ENCODE peak calls at places on chromosomes 7 and 10, in nine cellular contexts. P is HepG2, Q is K562, V is suprapubic skin, G is SK-N-SH, I is GM23338, K is sigmoid colon, J is breast epithelium, C is HCT116. T is an unnamed sample. For H3K4me1, the result is how much of the 10 kb centered on the place peaks cover.

GRCh38 chr7:134724606-134725005 is 54.8 kb upstream of the CALD1 start:
- DNase-seq in C (peak), J (no peak), P (peak), Q (no peak), K (no peak), G (no peak), V (no peak), I (peak), T (no peak)

GRCh38 chr7:114949227-114949626 is 27.3 kb downstream of the MDFIC start:
- DNase-seq in I (no peak), G (no peak), Q (no peak), V (no peak), P (no peak), J (no peak), C (no peak), K (no peak), T (no peak)

GRCh38 chr10:16967000-16967865 is 150.0 kb upstream of the RSU1 start:
- DNase-seq in J (no peak), V (no peak), G (no peak), K (no peak), I (no peak), C (no peak), P (no peak), Q (no peak), T (no peak)

GRCh38 chr7:74254858-74255379 is 720 bp upstream of the RFC2 start:
- DNase-seq in G (no peak), Q (no peak), I (no peak), V (no peak), J (no peak), K (no peak), P (no peak), C (no peak), T (peak)

GRCh38 chr10:3889961-3890522 is 105.0 kb upstream of the KLF6 start:
- DNase-seq in J (no peak), G (no peak), C (peak), K (no peak), V (no peak), P (peak), Q (no peak), I (peak), T (no peak)

GRCh38 chr10:59684006-59684405 is 25.6 kb downstream of the SLC16A9 start:
- DNase-seq in J (no peak), P (no peak), G (no peak), K (no peak), Q (no peak), V (no peak), C (no peak), I (no peak), T (no peak)

GRCh38 chr7:100799037-100799896 is 28.1 kb downstream of the EPHB4 start:
- DNase-seq in Q (peak), V (peak), K (peak), P (peak), J (peak), C (no peak), G (peak), I (peak), T (peak)

GRCh38 chr10:97356318-97356914 is 21.9 kb upstream of the FRAT2 start:
- DNase-seq in I (no peak), P (no peak), G (no peak), V (no peak), K (no peak), C (no peak), J (no peak), Q (no peak), T (no peak)

GRCh38 chr10:113080061-113080460 is 130.0 kb downstream of the TCF7L2 start:
- DNase-seq in Q (no peak), G (no peak), P (no peak), V (no peak), C (no peak), J (no peak), K (no peak), I (no peak), T (no peak)

GRCh38 chr10:110010076-110011069 is 2.6 kb downstream of the ADD3 start:
- DNase-seq in V (no peak), C (no peak), P (peak), I (no peak), G (no peak), Q (no peak), J (no peak), K (no peak), T (no peak)

GRCh38 chr7:113636727-113637421 is 281.9 kb downstream of the PPP1R3A start:
- DNase-seq in I (no peak), J (no peak), Q (no peak), P (no peak), C (no peak), G (no peak), V (no peak), K (no peak), T (no peak)

GRCh38 chr10:6136215-6137201 is 47.7 kb downstream of the RBM17 start:
- DNase-seq in J (no peak), I (no peak), G (peak), K (peak), P (no peak), Q (no peak), C (no peak), V (peak), T (no peak)

GRCh38 chr10:36608251-36608650 is 517.1 kb upstream of the ANKRD30A start:
- DNase-seq in J (no peak), I (no peak), C (no peak), G (no peak), Q (no peak), K (no peak), P (peak), V (no peak), T (no peak)

GRCh38 chr7:134813668-134814067 is 34.2 kb downstream of the CALD1 start:
- DNase-seq in I (no peak), V (no peak), C (no peak), Q (no peak), G (no peak), J (no peak), P (no peak), K (no peak), T (no peak)

GRCh38 chr7:150800576-150801241 is at the start of gene TMEM176A:
- DNase-seq in J (no peak), C (no peak), P (no peak), Q (no peak), V (no peak), G (no peak), K (no peak), I (peak), T (peak)

GRCh38 chr7:157490465-157490912 is 153.7 kb downstream of the DNAJB6 start:
- DNase-seq in J (no peak), G (no peak), I (no peak), V (no peak), Q (peak), K (peak), P (peak), C (peak), T (no peak)

GRCh38 chr7:99930376-99930775 is 956 bp upstream of the GJC3 start:
- DNase-seq in I (no peak), J (no peak), C (no peak), K (no peak), P (no peak), G (no peak), Q (no peak), V (no peak), T (no peak)

GRCh38 chr7:3244241-3244814 is 56.7 kb upstream of the SDK1 start:
- DNase-seq in I (no peak), G (peak), Q (no peak), V (no peak), J (no peak), K (no peak), C (peak), P (peak), T (no peak)

GRCh38 chr7:32385316-32385956 is 104.7 kb downstream of the LSM5 start:
- DNase-seq in Q (no peak), P (no peak), I (no peak), K (no peak), J (no peak), C (no peak), V (no peak), G (no peak), T (no peak)

GRCh38 chr7:69192134-69192533 is 406.1 kb upstream of the AUTS2 start:
- DNase-seq in V (no peak), C (no peak), I (no peak), K (no peak), Q (no peak), J (no peak), G (no peak), P (no peak), T (no peak)

GRCh38 chr10:22651276-22651980 is 63.0 kb downstream of the PIP4K2A start:
- DNase-seq in I (no peak), V (no peak), J (no peak), Q (no peak), G (no peak), K (no peak), C (no peak), P (no peak), T (no peak)

GRCh38 chr7:101212014-101212413 is 5.4 kb downstream of the PLOD3 start:
- DNase-seq in V (no peak), K (no peak), C (no peak), G (no peak), Q (no peak), P (no peak), J (no peak), I (no peak), T (no peak)

GRCh38 chr7:134415700-134416099 is 43.2 kb downstream of the AKR1B1 start:
- DNase-seq in G (no peak), C (no peak), P (no peak), J (no peak), I (no peak), K (no peak), Q (no peak), V (no peak), T (no peak)

GRCh38 chr10:8086315-8086714 is 31.8 kb downstream of the GATA3 start:
- DNase-seq in I (peak), P (no peak), C (no peak), G (no peak), J (no peak), V (no peak), Q (no peak), K (no peak), T (no peak)

GRCh38 chr7:73526892-73527821 is 5.1 kb upstream of the BAZ1B start:
- DNase-seq in I (peak), Q (peak), C (no peak), J (no peak), G (peak), P (no peak), V (no peak), K (no peak), T (no peak)

GRCh38 chr7:34277016-34277800 is 371.9 kb downstream of the BMPER start:
- DNase-seq in I (peak), K (no peak), G (no peak), Q (no peak), P (no peak), J (no peak), C (no peak), V (no peak), T (no peak)

GRCh38 chr7:135253851-135254815 is 20.5 kb downstream of the STRA8 start:
- DNase-seq in P (peak), J (no peak), C (peak), K (peak), Q (no peak), I (no peak), G (no peak), V (peak), T (peak)

GRCh38 chr10:13118784-13119133 is 18.8 kb downstream of the OPTN start:
- DNase-seq in V (no peak), G (no peak), Q (no peak), I (no peak), J (no peak), P (no peak), K (no peak), C (no peak), T (no peak)

GRCh38 chr7:29569648-29570047 is 6.0 kb downstream of the PRR15 start:
- DNase-seq in G (no peak), I (peak), V (no peak), P (peak), J (no peak), C (no peak), Q (no peak), K (no peak), T (no peak)

GRCh38 chr7:102286237-102287081 is at the start of gene SH2B2:
- DNase-seq in J (no peak), G (peak), V (peak), K (peak), Q (peak), C (no peak), I (peak), P (peak), T (peak)

GRCh38 chr7:50534690-50535290 is 30.4 kb downstream of the DDC start:
- DNase-seq in P (peak), V (no peak), K (no peak), J (no peak), C (peak), Q (peak), I (peak), G (peak), T (no peak)

GRCh38 chr10:132722391-132722790 is 63.6 kb downstream of the NKX6-2 start:
- DNase-seq in G (no peak), K (no peak), C (no peak), I (no peak), V (no peak), Q (no peak), P (no peak), J (no peak), T (no peak)

GRCh38 chr7:141956084-141956483 is 9.3 kb upstream of the CLEC5A start:
- DNase-seq in I (no peak), C (no peak), P (no peak), G (no peak), K (no peak), Q (no peak), J (no peak), V (no peak), T (no peak)

GRCh38 chr7:50142421-50143113 is 49.5 kb upstream of the ZPBP start:
- DNase-seq in P (peak), K (no peak), Q (peak), V (no peak), I (peak), J (no peak), C (peak), G (no peak), T (no peak)

GRCh38 chr7:116227678-116228239 is 17.4 kb downstream of the TES start:
- DNase-seq in J (no peak), Q (no peak), K (no peak), G (peak), P (no peak), V (no peak), I (no peak), C (no peak), T (no peak)
- TF ChIP-seq POLR2AphosphoS5 in J (no peak), Q (no peak), K (no peak), G (peak), P (no peak), V (no peak), I (no peak), C (no peak), T (no peak)

DNA sequence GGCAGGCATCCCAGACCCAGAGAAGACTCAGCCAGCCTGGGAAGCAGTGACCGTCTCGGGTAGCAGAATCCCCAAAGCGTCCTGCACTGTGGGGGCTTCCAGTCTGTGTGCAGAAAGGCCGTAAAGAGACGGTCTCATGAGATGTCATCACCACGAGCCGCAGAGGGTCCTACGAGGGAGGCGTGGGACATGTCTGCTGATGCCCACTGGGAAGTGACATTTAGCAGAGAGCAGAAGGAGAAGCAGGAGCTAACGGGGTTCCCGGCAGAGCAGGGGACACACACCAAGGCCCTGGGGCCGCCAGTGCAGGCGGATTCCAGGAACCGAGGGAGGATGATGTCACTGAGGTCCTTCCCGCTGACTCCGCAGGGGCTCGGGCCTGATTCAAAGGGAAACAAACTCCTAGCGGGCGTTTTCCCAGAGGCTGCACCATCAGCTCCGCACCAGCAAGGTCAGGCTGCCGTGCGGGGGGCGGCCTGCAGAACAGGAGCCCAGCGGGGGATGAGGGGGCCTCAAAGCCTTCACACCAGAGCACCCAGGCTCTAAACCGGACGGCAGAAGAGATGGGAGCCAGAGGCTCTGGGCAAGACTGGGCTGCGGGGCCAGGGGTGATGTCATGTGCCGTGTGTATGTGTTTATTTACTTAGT is 85.4 kb upstream of the PDGFA start:
- DNase-seq in Q (peak), P (no peak), G (no peak), I (no peak), V (peak), K (no peak), J (no peak), C (no peak), T (no peak)
- H3K4me3 ChIP-seq in Q (peak), P (no peak), G (no peak), I (no peak), V (peak), K (no peak), J (no peak), C (no peak), T (no peak)

DNA sequence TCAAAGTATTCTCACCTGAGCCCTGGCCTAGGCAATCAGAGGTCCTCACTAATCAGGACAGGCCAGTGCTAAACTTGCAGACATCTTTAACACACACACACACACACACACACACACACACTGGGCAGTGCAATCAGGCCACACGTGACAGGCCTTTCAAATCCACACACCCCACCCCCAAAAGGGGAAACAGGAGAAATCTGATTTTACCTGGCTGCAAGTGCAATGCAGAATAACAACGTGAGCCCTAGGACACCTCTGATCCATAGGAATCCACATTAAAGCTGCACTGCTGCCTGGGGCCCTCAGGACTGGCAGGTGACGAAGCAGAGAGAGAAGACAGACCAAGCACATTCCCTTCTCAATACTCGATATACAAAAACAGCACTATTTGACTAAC is 218.9 kb downstream of the FAM107B start:
- DNase-seq in C (no peak), V (no peak), I (peak), P (no peak), Q (no peak), J (no peak), K (no peak), G (no peak), T (no peak)
- H3K4me1 ChIP-seq in C (under half), V (under half), I (under half), P (half or more), Q (under half), J (under half), K (under half), G (under half), T (half or more)

GRCh38 chr7:10767771-10768170 is 205.9 kb upstream of the PHF14 start:
- DNase-seq in P (no peak), I (no peak), Q (no peak), K (no peak), V (no peak), G (no peak), C (no peak), J (no peak), T (no peak)

GRCh38 chr7:10773430-10773829 is 200.2 kb upstream of the PHF14 start:
- DNase-seq in I (no peak), K (no peak), Q (no peak), J (no peak), C (no peak), V (no peak), G (no peak), P (no peak), T (no peak)
- TF ChIP-seq POLR2AphosphoS5 in I (no peak), K (no peak), Q (no peak), J (no peak), C (no peak), V (no peak), G (no peak), P (no peak), T (no peak)